ENCODE peak calls at places on chromosomes 3 and 15, in ten cellular contexts. B is HS-27A; F is coronary artery; Q is NCI-H2081; L is putamen; N is iPS-NIHi11; M is HTR-8/SVneo; G is mesothelial cell of epicardium; U is activated CD8-positive, alpha-beta memory T cell treated with anti-CD3 and anti-CD28 coated beads for 48 hours; H is NAMALWA. W is an unnamed sample.

GRCh38 chr3:58647661-58648141 is 18.9 kb downstream of the FAM3D start:
- DNase-seq in B (no peak), F (no peak), Q (peak), L (no peak), N (no peak), M (no peak), G (no peak), U (no peak), H (no peak), W (no peak)

GRCh38 chr3:126990890-126991289 is 8.0 kb downstream of the PLXNA1 start:
- DNase-seq in B (no peak), F (no peak), Q (no peak), L (no peak), N (no peak), M (no peak), G (no peak), U (no peak), H (no peak), W (no peak)

GRCh38 chr3:36032180-36032895 is 348.0 kb upstream of the STAC start:
- DNase-seq in B (no peak), F (no peak), Q (no peak), L (peak), N (no peak), M (no peak), G (no peak), U (no peak), H (no peak), W (no peak)

GRCh38 chr15:68578175-68578959 is 426 bp upstream of the CORO2B start:
- DNase-seq in B (peak), F (peak), Q (peak), L (peak), N (peak), M (peak), G (peak), U (no peak), H (peak), W (no peak)

GRCh38 chr3:52843881-52844280 is 9.1 kb upstream of the MUSTN1 start:
- DNase-seq in B (no peak), F (no peak), Q (no peak), L (no peak), N (no peak), M (no peak), G (no peak), U (no peak), H (no peak), W (no peak)

GRCh38 chr3:52247455-52248164 is 2.1 kb downstream of the PPM1M start:
- DNase-seq in B (no peak), F (no peak), Q (no peak), L (no peak), N (no peak), M (no peak), G (no peak), U (no peak), H (no peak), W (no peak)

GRCh38 chr3:8953336-8953735 is 9.9 kb downstream of the RAD18 start:
- DNase-seq in B (no peak), F (no peak), Q (no peak), L (no peak), N (no peak), M (no peak), G (no peak), U (no peak), H (no peak), W (no peak)

GRCh38 chr3:56677286-56677685 is 5.8 kb downstream of the TASOR start:
- DNase-seq in B (no peak), F (no peak), Q (no peak), L (no peak), N (no peak), M (no peak), G (no peak), U (no peak), H (no peak), W (no peak)

GRCh38 chr3:97896547-97896946 is 74.7 kb downstream of the CRYBG3 start:
- DNase-seq in B (no peak), F (no peak), Q (peak), L (no peak), N (no peak), M (no peak), G (no peak), U (no peak), H (no peak), W (no peak)

GRCh38 chr15:65580287-65580686 is 30.6 kb downstream of the INTS14 start:
- DNase-seq in B (no peak), F (no peak), Q (no peak), L (no peak), N (no peak), M (no peak), G (no peak), U (no peak), H (no peak), W (no peak)

GRCh38 chr15:74540135-74540760 is 772 bp upstream of the ARID3B start:
- DNase-seq in B (no peak), F (no peak), Q (no peak), L (no peak), N (no peak), M (no peak), G (peak), U (no peak), H (peak), W (no peak)

GRCh38 chr3:24220859-24221657 is 273.6 kb downstream of the THRB start:
- DNase-seq in B (peak), F (peak), Q (no peak), L (no peak), N (peak), M (peak), G (no peak), U (no peak), H (no peak), W (no peak)

GRCh38 chr3:192935441-192935840 is 17.8 kb upstream of the MB21D2 start:
- DNase-seq in B (no peak), F (no peak), Q (no peak), L (no peak), N (no peak), M (no peak), G (no peak), U (no peak), H (no peak), W (no peak)

GRCh38 chr3:171417813-171418212 is 42.4 kb downstream of the TNIK start:
- DNase-seq in B (peak), F (no peak), Q (no peak), L (no peak), N (no peak), M (peak), G (no peak), U (no peak), H (no peak), W (no peak)

GRCh38 chr3:111601810-111602209 is 6.7 kb upstream of the ZBED2 start:
- DNase-seq in B (no peak), F (no peak), Q (no peak), L (no peak), N (no peak), M (no peak), G (no peak), U (no peak), H (no peak), W (no peak)

GRCh38 chr15:74958908-74959642 is 2.5 kb upstream of the RPP25 start:
- DNase-seq in B (no peak), F (no peak), Q (peak), L (no peak), N (peak), M (no peak), G (no peak), U (no peak), H (no peak), W (no peak)

GRCh38 chr3:150385296-150386242 is 22.5 kb upstream of the TSC22D2 start:
- DNase-seq in B (no peak), F (no peak), Q (no peak), L (no peak), N (no peak), M (no peak), G (no peak), U (peak), H (no peak), W (no peak)

GRCh38 chr15:49624046-49624445 is 3.2 kb downstream of the DTWD1 start:
- DNase-seq in B (no peak), F (no peak), Q (no peak), L (no peak), N (no peak), M (no peak), G (no peak), U (no peak), H (no peak), W (no peak)

GRCh38 chr15:77104155-77104554 is 33.2 kb upstream of the TSPAN3 start:
- DNase-seq in B (no peak), F (no peak), Q (no peak), L (no peak), N (no peak), M (no peak), G (no peak), U (no peak), H (no peak), W (no peak)

GRCh38 chr3:126985143-126985985 is 2.4 kb downstream of the PLXNA1 start:
- DNase-seq in B (no peak), F (no peak), Q (no peak), L (no peak), N (no peak), M (no peak), G (no peak), U (no peak), H (no peak), W (no peak)

GRCh38 chr3:30609930-30610701 is 3.7 kb downstream of the TGFBR2 start:
- DNase-seq in B (no peak), F (no peak), Q (no peak), L (no peak), N (no peak), M (no peak), G (no peak), U (no peak), H (no peak), W (no peak)

GRCh38 chr3:155329513-155330048 is 36.1 kb upstream of the STRIT1 start:
- DNase-seq in B (no peak), F (no peak), Q (no peak), L (peak), N (no peak), M (no peak), G (no peak), U (no peak), H (no peak), W (no peak)

GRCh38 chr15:91940466-91941381 is 87.2 kb downstream of the SLCO3A1 start:
- DNase-seq in B (no peak), F (no peak), Q (peak), L (no peak), N (no peak), M (no peak), G (no peak), U (no peak), H (no peak), W (no peak)

GRCh38 chr3:164730810-164731209 is 347.5 kb downstream of the SI start:
- DNase-seq in B (no peak), F (no peak), Q (peak), L (no peak), N (no peak), M (no peak), G (no peak), U (no peak), H (no peak), W (no peak)

GRCh38 chr15:86615411-86615810 is 535.7 kb downstream of the AGBL1 start:
- DNase-seq in B (no peak), F (no peak), Q (no peak), L (no peak), N (no peak), M (no peak), G (no peak), U (no peak), H (no peak), W (no peak)

GRCh38 chr15:98724017-98724416 is 75.7 kb downstream of the IGF1R start:
- DNase-seq in B (no peak), F (no peak), Q (no peak), L (no peak), N (no peak), M (no peak), G (no peak), U (no peak), H (no peak), W (no peak)

GRCh38 chr3:49867871-49868321 is 1.8 kb downstream of the CAMKV start:
- DNase-seq in B (no peak), F (no peak), Q (no peak), L (no peak), N (peak), M (peak), G (peak), U (no peak), H (peak), W (no peak)

GRCh38 chr3:38254872-38255271 is 10.7 kb upstream of the SLC22A13 start:
- DNase-seq in B (no peak), F (no peak), Q (no peak), L (no peak), N (no peak), M (no peak), G (no peak), U (no peak), H (no peak), W (no peak)